ENCODE peak calls at places on chromosomes 6 and 20, in four cellular contexts. N, O, Y and Z are unnamed samples.

GRCh38 chr20:34824026-34824860 is 1.2 kb downstream of the NCOA6 start:
- DNase-seq in N (peak), O (peak), Y (peak), Z (peak)

GRCh38 chr20:53654932-53655674 is 61.5 kb upstream of the ZNF217 start:
- DNase-seq in Y (no peak), O (no peak), N (peak), Z (no peak)

GRCh38 chr6:42512498-42513042 is 51.3 kb upstream of the UBR2 start:
- DNase-seq in Y (no peak), O (no peak), N (no peak), Z (no peak)

GRCh38 chr6:11631008-11631407 is 93.5 kb downstream of the TMEM170B start:
- DNase-seq in Y (no peak), O (no peak), N (no peak), Z (no peak)

GRCh38 chr20:63320041-63320511 is 27.1 kb downstream of the COL20A1 start:
- DNase-seq in O (no peak), N (no peak), Y (no peak), Z (no peak)

GRCh38 chr6:52587001-52587400 is 10.1 kb upstream of the TRAM2 start:
- DNase-seq in Y (no peak), N (no peak), O (no peak), Z (no peak)

GRCh38 chr6:30931959-30932645 is at the start of gene SFTA2:
- DNase-seq in O (no peak), N (no peak), Y (no peak), Z (peak)

GRCh38 chr6:143746202-143747119 is 68.7 kb downstream of the PHACTR2 start:
- DNase-seq in Y (no peak), O (no peak), N (no peak), Z (no peak)